ENCODE peak calls at places on chromosomes 7 and 10, in eight cellular contexts. One of them, this sample, is unnamed.

GRCh38 chr7:30471205-30471604 is 7.4 kb downstream of the NOD1 start:
- DNase-seq in stomach: no peak
- DNase-seq in psoas muscle: no peak
- DNase-seq in IMR-90: no peak
- DNase-seq in endodermal cell: no peak
- DNase-seq in left ventricle myocardium inferior: no peak
- DNase-seq in lower lobe of right lung: no peak
- DNase-seq in adrenal gland: no peak
- DNase-seq in this sample: no peak

GRCh38 chr7:103521917-103522316 is 75.9 kb upstream of the SLC26A5 start:
- DNase-seq in left ventricle myocardium inferior: no peak
- DNase-seq in stomach: no peak
- DNase-seq in lower lobe of right lung: no peak
- DNase-seq in IMR-90: no peak
- DNase-seq in endodermal cell: peak; percentile 49
- DNase-seq in adrenal gland: no peak
- DNase-seq in psoas muscle: no peak
- DNase-seq in this sample: no peak

GRCh38 chr7:141702047-141702567 is at the start of gene DENND11:
- DNase-seq in left ventricle myocardium inferior: peak; percentile 56
- DNase-seq in lower lobe of right lung: peak; percentile 70
- DNase-seq in psoas muscle: peak; percentile 56
- DNase-seq in stomach: peak; percentile 63
- DNase-seq in endodermal cell: peak; percentile 75
- DNase-seq in IMR-90: peak; percentile 11
- DNase-seq in adrenal gland: peak; percentile 53
- DNase-seq in this sample: no peak

GRCh38 chr10:127832456-127832855 is 60.3 kb downstream of the CLRN3 start:
- DNase-seq in endodermal cell: peak; percentile 38
- DNase-seq in stomach: no peak
- DNase-seq in left ventricle myocardium inferior: no peak
- DNase-seq in psoas muscle: no peak
- DNase-seq in IMR-90: no peak
- DNase-seq in adrenal gland: no peak
- DNase-seq in lower lobe of right lung: no peak
- DNase-seq in this sample: no peak

GRCh38 chr10:4651404-4652037 is 174.5 kb upstream of the AKR1E2 start:
- DNase-seq in left ventricle myocardium inferior: no peak
- DNase-seq in IMR-90: no peak
- DNase-seq in endodermal cell: no peak
- DNase-seq in adrenal gland: no peak
- DNase-seq in lower lobe of right lung: no peak
- DNase-seq in stomach: no peak
- DNase-seq in psoas muscle: no peak
- DNase-seq in this sample: peak; percentile 83

GRCh38 chr10:86952106-86952505 is 5.3 kb downstream of the MMRN2 start:
- DNase-seq in stomach: no peak
- DNase-seq in adrenal gland: no peak
- DNase-seq in left ventricle myocardium inferior: no peak
- DNase-seq in IMR-90: no peak
- DNase-seq in endodermal cell: no peak
- DNase-seq in psoas muscle: no peak
- DNase-seq in lower lobe of right lung: peak; percentile 27
- DNase-seq in this sample: no peak

GRCh38 chr7:105830405-105831218 is 45.8 kb downstream of the ATXN7L1 start:
- DNase-seq in lower lobe of right lung: no peak
- DNase-seq in IMR-90: peak; percentile 98
- DNase-seq in left ventricle myocardium inferior: no peak
- DNase-seq in endodermal cell: no peak
- DNase-seq in adrenal gland: no peak
- DNase-seq in psoas muscle: no peak
- DNase-seq in stomach: no peak
- DNase-seq in this sample: peak; percentile 90

GRCh38 chr7:66558660-66559465 is 69.8 kb upstream of the KCTD7 start:
- DNase-seq in lower lobe of right lung: no peak
- DNase-seq in IMR-90: no peak
- DNase-seq in adrenal gland: peak; percentile 51
- DNase-seq in psoas muscle: no peak
- DNase-seq in stomach: no peak
- DNase-seq in endodermal cell: peak; percentile 74
- DNase-seq in left ventricle myocardium inferior: no peak
- DNase-seq in this sample: no peak

GRCh38 chr10:61900829-61901783 is at the start of gene ARID5B:
- DNase-seq in IMR-90: peak; percentile 72
- DNase-seq in psoas muscle: no peak
- DNase-seq in stomach: peak; percentile 68
- DNase-seq in adrenal gland: peak; percentile 59
- DNase-seq in endodermal cell: peak; percentile 75
- DNase-seq in lower lobe of right lung: no peak
- DNase-seq in left ventricle myocardium inferior: no peak
- DNase-seq in this sample: peak; percentile 61

GRCh38 chr7:47404005-47404404 is 177.9 kb downstream of the TNS3 start:
- DNase-seq in endodermal cell: peak; percentile 5
- DNase-seq in lower lobe of right lung: no peak
- DNase-seq in stomach: peak; percentile 26
- DNase-seq in psoas muscle: no peak
- DNase-seq in adrenal gland: no peak
- DNase-seq in IMR-90: peak; percentile 53
- DNase-seq in left ventricle myocardium inferior: no peak
- DNase-seq in this sample: peak; percentile 84

GRCh38 chr7:26149391-26149977 is 2.5 kb upstream of the NFE2L3 start:
- DNase-seq in left ventricle myocardium inferior: no peak
- DNase-seq in lower lobe of right lung: no peak
- DNase-seq in stomach: no peak
- DNase-seq in psoas muscle: no peak
- DNase-seq in adrenal gland: no peak
- DNase-seq in IMR-90: no peak
- DNase-seq in endodermal cell: no peak
- DNase-seq in this sample: no peak

GRCh38 chr10:128599030-128599429 is 472.8 kb upstream of the MKI67 start:
- DNase-seq in lower lobe of right lung: no peak
- DNase-seq in stomach: no peak
- DNase-seq in left ventricle myocardium inferior: no peak
- DNase-seq in IMR-90: no peak
- DNase-seq in endodermal cell: no peak
- DNase-seq in psoas muscle: no peak
- DNase-seq in adrenal gland: no peak
- DNase-seq in this sample: no peak

GRCh38 chr7:15016726-15017125 is 114.2 kb upstream of the DGKB start:
- DNase-seq in psoas muscle: no peak
- DNase-seq in IMR-90: no peak
- DNase-seq in stomach: no peak
- DNase-seq in endodermal cell: no peak
- DNase-seq in left ventricle myocardium inferior: no peak
- DNase-seq in lower lobe of right lung: no peak
- DNase-seq in adrenal gland: no peak
- DNase-seq in this sample: peak; percentile 83

GRCh38 chr10:124353091-124353815 is 65.5 kb downstream of the OAT start:
- DNase-seq in endodermal cell: peak; percentile 43
- DNase-seq in stomach: peak; percentile 20
- DNase-seq in IMR-90: no peak
- DNase-seq in lower lobe of right lung: no peak
- DNase-seq in psoas muscle: no peak
- DNase-seq in left ventricle myocardium inferior: no peak
- DNase-seq in adrenal gland: no peak
- DNase-seq in this sample: no peak

GRCh38 chr10:22712246-22712958 is 2.0 kb downstream of the PIP4K2A start:
- DNase-seq in endodermal cell: no peak
- DNase-seq in psoas muscle: no peak
- DNase-seq in left ventricle myocardium inferior: no peak
- DNase-seq in stomach: no peak
- DNase-seq in IMR-90: peak; percentile 41
- DNase-seq in adrenal gland: no peak
- DNase-seq in lower lobe of right lung: no peak
- DNase-seq in this sample: peak; percentile 37

GRCh38 chr7:130129099-130129498 is 58.8 kb downstream of the KLHDC10 start:
- DNase-seq in endodermal cell: no peak
- DNase-seq in lower lobe of right lung: no peak
- DNase-seq in IMR-90: no peak
- DNase-seq in psoas muscle: no peak
- DNase-seq in adrenal gland: no peak
- DNase-seq in left ventricle myocardium inferior: no peak
- DNase-seq in stomach: no peak
- DNase-seq in this sample: no peak

GRCh38 chr7:130118801-130119200 is 48.5 kb downstream of the KLHDC10 start:
- DNase-seq in adrenal gland: no peak
- DNase-seq in psoas muscle: no peak
- DNase-seq in lower lobe of right lung: no peak
- DNase-seq in IMR-90: no peak
- DNase-seq in left ventricle myocardium inferior: no peak
- DNase-seq in stomach: no peak
- DNase-seq in endodermal cell: no peak
- DNase-seq in this sample: no peak

GRCh38 chr7:130127404-130128395 is 57.4 kb downstream of the KLHDC10 start:
- DNase-seq in IMR-90: peak; percentile 44
- DNase-seq in psoas muscle: no peak
- DNase-seq in stomach: no peak
- DNase-seq in left ventricle myocardium inferior: no peak
- DNase-seq in adrenal gland: no peak
- DNase-seq in endodermal cell: no peak
- DNase-seq in lower lobe of right lung: no peak
- DNase-seq in this sample: no peak

DNA sequence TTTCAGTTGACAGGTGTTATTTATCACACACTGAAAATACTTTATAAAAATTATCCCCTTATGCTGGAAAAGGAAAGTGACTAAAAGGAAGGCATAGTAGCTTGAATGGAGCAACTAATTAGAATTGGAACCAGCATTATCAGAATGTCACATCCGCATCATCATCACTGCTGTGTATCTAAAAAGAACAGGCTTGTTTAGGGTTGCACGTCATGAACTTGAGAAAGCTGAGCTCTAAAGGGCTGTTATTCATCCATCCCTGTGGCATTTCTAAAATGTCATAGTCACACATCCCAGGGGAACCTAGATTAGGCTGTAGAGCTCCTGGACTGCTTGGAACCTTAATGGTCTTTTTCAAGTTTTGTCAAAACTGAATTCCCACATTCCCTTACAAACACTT is 54.4 kb downstream of the KLHDC10 start:
- DNase-seq in left ventricle myocardium inferior: no peak
- DNase-seq in IMR-90: no peak
- DNase-seq in lower lobe of right lung: no peak
- DNase-seq in adrenal gland: no peak
- DNase-seq in stomach: no peak
- DNase-seq in endodermal cell: no peak
- DNase-seq in psoas muscle: no peak
- DNase-seq in this sample: no peak
- H3K36me3 ChIP-seq in left ventricle myocardium inferior: peaks cover 85% of the 10 kb centered on the region
- H3K36me3 ChIP-seq in IMR-90: peaks cover 29% of the 10 kb centered on the region
- H3K36me3 ChIP-seq in lower lobe of right lung: peaks cover 90% of the 10 kb centered on the region
- H3K36me3 ChIP-seq in adrenal gland: no peaks in the 10 kb centered on the region
- H3K36me3 ChIP-seq in stomach: peaks cover 88% of the 10 kb centered on the region
- H3K36me3 ChIP-seq in endodermal cell: peaks cover 64% of the 10 kb centered on the region
- H3K36me3 ChIP-seq in psoas muscle: peaks cover 16% of the 10 kb centered on the region
- H3K36me3 ChIP-seq in this sample: peaks cover 11% of the 10 kb centered on the region

DNA sequence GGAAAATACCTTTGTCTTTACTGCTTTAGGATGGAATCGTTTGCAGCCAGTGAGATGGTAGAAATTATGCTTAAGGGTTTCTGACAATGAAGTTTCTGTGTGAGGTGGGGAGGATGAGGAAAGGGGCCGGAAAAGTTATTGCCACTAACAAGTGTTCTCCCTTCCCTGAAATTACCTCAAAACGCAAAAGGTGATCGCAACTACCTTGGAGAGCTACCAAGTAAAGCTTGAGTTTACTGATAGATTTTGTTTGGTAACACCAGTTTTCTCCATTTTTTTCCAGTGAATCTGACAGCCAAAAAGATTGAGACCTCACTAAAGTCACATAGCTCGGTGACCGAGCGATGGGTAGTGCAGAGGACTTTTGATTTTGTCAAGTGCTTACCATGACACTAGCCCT is 1.5 kb downstream of the SUV39H2 start:
- DNase-seq in IMR-90: no peak
- DNase-seq in psoas muscle: no peak
- DNase-seq in stomach: no peak
- DNase-seq in left ventricle myocardium inferior: no peak
- DNase-seq in endodermal cell: peak; percentile 53
- DNase-seq in lower lobe of right lung: no peak
- DNase-seq in adrenal gland: no peak
- DNase-seq in this sample: peak; percentile 8
- H3K4me3 ChIP-seq in IMR-90: peak overlapping the region; percentile 91
- H3K4me3 ChIP-seq in psoas muscle: peak overlapping the region; percentile 88
- H3K4me3 ChIP-seq in stomach: no peak overlapping the region
- H3K4me3 ChIP-seq in left ventricle myocardium inferior: peak overlapping the region; percentile 95
- H3K4me3 ChIP-seq in endodermal cell: peak overlapping the region; percentile 95
- H3K4me3 ChIP-seq in lower lobe of right lung: peak overlapping the region; percentile 70
- H3K4me3 ChIP-seq in adrenal gland: no peak overlapping the region
- H3K4me3 ChIP-seq in this sample: no peak overlapping the region

DNA sequence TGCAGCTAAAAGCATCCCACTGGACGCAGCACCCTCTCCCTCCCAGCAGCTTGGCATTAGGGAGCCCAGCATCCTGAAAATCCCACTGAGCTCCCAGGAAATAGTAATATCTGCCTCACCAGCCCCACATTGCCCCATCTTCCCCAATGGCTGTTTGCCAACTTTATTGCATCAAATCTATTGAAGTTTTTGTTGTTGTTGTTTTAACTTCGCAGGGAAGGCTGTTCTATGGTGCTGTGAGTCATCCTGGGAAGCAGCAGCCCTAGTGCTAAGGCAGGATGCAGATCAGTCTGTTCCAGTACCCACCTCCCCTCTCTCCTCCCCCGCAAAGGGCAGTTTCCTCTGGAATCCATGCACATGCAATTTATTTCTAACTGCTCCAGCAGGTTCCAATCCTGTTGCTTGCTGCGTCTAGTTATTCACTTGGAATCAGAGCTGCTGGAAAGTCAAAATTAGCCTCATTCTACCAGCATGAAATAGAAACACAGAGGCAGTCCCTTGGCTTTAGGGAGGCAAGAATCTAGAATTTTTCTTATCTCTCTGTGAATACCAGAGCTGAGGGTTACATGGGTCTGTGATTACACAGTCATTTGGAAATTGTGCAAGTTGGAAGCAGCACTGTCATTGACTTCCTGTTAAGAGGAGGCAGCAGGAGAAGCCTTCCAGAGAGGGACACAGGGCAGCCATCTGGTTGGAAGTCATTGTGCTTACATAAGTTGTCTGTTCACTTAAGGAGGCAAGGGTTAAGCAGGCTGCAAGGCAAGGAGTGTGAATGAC is 115.9 kb upstream of the CACUL1 start:
- DNase-seq in psoas muscle: no peak
- DNase-seq in adrenal gland: no peak
- DNase-seq in lower lobe of right lung: no peak
- DNase-seq in endodermal cell: peak; percentile 66
- DNase-seq in IMR-90: peak; percentile 39
- DNase-seq in left ventricle myocardium inferior: no peak
- DNase-seq in stomach: no peak
- DNase-seq in this sample: peak; percentile 96
- TF ChIP-seq CTCF in psoas muscle: no peak
- TF ChIP-seq CTCF in adrenal gland: no peak
- TF ChIP-seq CTCF in lower lobe of right lung: no peak
- TF ChIP-seq CTCF in endodermal cell: no peak
- TF ChIP-seq CTCF in IMR-90: no peak
- TF ChIP-seq CTCF in left ventricle myocardium inferior: no peak
- TF ChIP-seq CTCF in stomach: no peak
- TF ChIP-seq CTCF in this sample: no peak

DNA sequence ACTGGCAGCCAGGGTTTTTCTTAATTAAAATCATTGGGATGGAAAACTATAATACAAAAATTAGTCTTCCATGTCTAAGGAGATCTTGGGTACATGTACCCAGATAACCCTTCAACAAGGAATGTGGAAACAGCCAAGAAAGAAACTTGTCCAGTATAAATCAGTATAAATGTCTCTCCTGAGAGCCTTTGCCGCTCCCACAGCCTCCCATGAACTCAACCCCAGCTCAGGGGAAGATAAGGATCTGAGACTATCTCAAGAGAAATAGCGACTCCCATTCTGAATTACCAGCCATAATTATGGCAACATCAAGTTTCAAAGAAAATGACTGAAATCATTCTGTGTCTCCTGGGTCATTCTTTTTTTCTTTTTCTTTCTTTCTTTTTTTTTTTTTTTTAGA is 32.6 kb upstream of the AFAP1L2 start:
- DNase-seq in endodermal cell: no peak
- DNase-seq in psoas muscle: no peak
- DNase-seq in lower lobe of right lung: no peak
- DNase-seq in left ventricle myocardium inferior: no peak
- DNase-seq in IMR-90: no peak
- DNase-seq in adrenal gland: no peak
- DNase-seq in stomach: no peak
- DNase-seq in this sample: no peak
- H3K36me3 ChIP-seq in endodermal cell: peaks cover 17% of the 10 kb centered on the region
- H3K36me3 ChIP-seq in psoas muscle: peaks cover 3% of the 10 kb centered on the region
- H3K36me3 ChIP-seq in lower lobe of right lung: peaks cover 77% of the 10 kb centered on the region
- H3K36me3 ChIP-seq in left ventricle myocardium inferior: peaks cover 97% of the 10 kb centered on the region
- H3K36me3 ChIP-seq in IMR-90: no peaks in the 10 kb centered on the region
- H3K36me3 ChIP-seq in adrenal gland: no peaks in the 10 kb centered on the region
- H3K36me3 ChIP-seq in stomach: peaks cover 90% of the 10 kb centered on the region
- H3K36me3 ChIP-seq in this sample: peaks cover 20% of the 10 kb centered on the region